ENCODE peak calls at places on chromosomes 13 and 19, in ten cellular contexts. R, M, I, A, J, Y, H, Q, N and O are unnamed samples.
A peak's percentile ranks its signal among the peaks of the same experiment; 100 is the strongest.

GRCh38 chr13:65468628-65469027 is 1761.5 kb downstream of the PCDH9 start:
- DNase-seq in R (no peak), M (no peak), I (no peak), A (peak; percentile 46), J (no peak), Y (no peak), H (no peak), Q (peak; percentile 1), N (no peak), O (no peak)

GRCh38 chr13:65855276-65855675 is 1374.9 kb downstream of the PCDH9 start:
- DNase-seq in R (no peak), M (no peak), I (no peak), A (peak; percentile 41), J (no peak), Y (no peak), H (no peak), Q (no peak), N (no peak), O (no peak)

GRCh38 chr19:23391239-23391638 is 4.0 kb downstream of the ZNF91 start:
- DNase-seq in R (no peak), M (no peak), I (no peak), A (no peak), J (no peak), Y (no peak), H (no peak), Q (no peak), N (no peak), O (no peak)

GRCh38 chr13:65414187-65414586 is 1815.9 kb downstream of the PCDH9 start:
- DNase-seq in R (no peak), M (no peak), I (no peak), A (no peak), J (no peak), Y (no peak), H (no peak), Q (no peak), N (no peak), O (no peak)

GRCh38 chr19:10352764-10353671 is 13.6 kb upstream of the ICAM3 start:
- DNase-seq in R (no peak), M (peak; percentile 17), I (no peak), A (no peak), J (peak; percentile 95), Y (no peak), H (no peak), Q (no peak), N (no peak), O (no peak)

GRCh38 chr13:21846605-21847004 is 175.7 kb downstream of the FGF9 start:
- DNase-seq in R (no peak), M (no peak), I (no peak), A (no peak), J (no peak), Y (no peak), H (no peak), Q (no peak), N (no peak), O (no peak)

GRCh38 chr19:7257148-7258041 is 36.8 kb downstream of the INSR start:
- DNase-seq in R (peak; percentile 84), M (peak; percentile 88), I (no peak), A (peak; percentile 67), J (no peak), Y (peak; percentile 24), H (peak; percentile 32), Q (no peak), N (no peak), O (no peak)

GRCh38 chr13:25249001-25249543 is 38.2 kb downstream of the MTMR6 start:
- DNase-seq in R (no peak), M (no peak), I (no peak), A (peak; percentile 43), J (peak; percentile 53), Y (no peak), H (no peak), Q (peak; percentile 53), N (no peak), O (peak; percentile 56)

GRCh38 chr13:112771877-112772538 is 82.2 kb downstream of the ATP11A start:
- DNase-seq in R (no peak), M (peak; percentile 66), I (peak; percentile 63), A (no peak), J (no peak), Y (no peak), H (no peak), Q (no peak), N (no peak), O (no peak)

GRCh38 chr13:110209950-110210603 is 96.9 kb downstream of the COL4A1 start:
- DNase-seq in R (peak; percentile 81), M (no peak), I (no peak), A (no peak), J (no peak), Y (no peak), H (no peak), Q (no peak), N (no peak), O (no peak)

GRCh38 chr19:46985532-46986415 is 33.9 kb upstream of the NPAS1 start:
- DNase-seq in R (no peak), M (no peak), I (no peak), A (no peak), J (no peak), Y (no peak), H (no peak), Q (no peak), N (no peak), O (no peak)

GRCh38 chr13:98570929-98571372 is 6.0 kb downstream of the STK24 start:
- DNase-seq in R (peak; percentile 98), M (peak; percentile 10), I (no peak), A (no peak), J (no peak), Y (peak; percentile 61), H (peak; percentile 55), Q (no peak), N (peak; percentile 66), O (no peak)

GRCh38 chr13:25203256-25203794 is 31.2 kb upstream of the AMER2 start:
- DNase-seq in R (no peak), M (no peak), I (no peak), A (no peak), J (no peak), Y (no peak), H (no peak), Q (no peak), N (no peak), O (no peak)

GRCh38 chr13:40402931-40403412 is 263.5 kb downstream of the FOXO1 start:
- DNase-seq in R (peak; percentile 71), M (no peak), I (no peak), A (peak; percentile 49), J (no peak), Y (no peak), H (no peak), Q (no peak), N (no peak), O (no peak)

GRCh38 chr19:723714-724113 is 15.0 kb downstream of the PALM start:
- DNase-seq in R (no peak), M (no peak), I (no peak), A (no peak), J (no peak), Y (no peak), H (no peak), Q (no peak), N (no peak), O (no peak)

GRCh38 chr19:28012361-28012760 is 1200.6 kb downstream of the UQCRFS1 start:
- DNase-seq in R (no peak), M (no peak), I (no peak), A (no peak), J (peak; percentile 53), Y (no peak), H (no peak), Q (no peak), N (no peak), O (no peak)
- TF ChIP-seq CTCF in R (no peak), M (no peak), I (no peak), A (no peak), J (peak; percentile 65), Y (no peak), H (no peak), Q (no peak), N (no peak), O (no peak)

GRCh38 chr13:81318231-81319019 is 977.5 kb upstream of the SPRY2 start:
- DNase-seq in R (no peak), M (no peak), I (no peak), A (no peak), J (no peak), Y (no peak), H (no peak), Q (no peak), N (no peak), O (no peak)
- H3K4me3 ChIP-seq in R (no peak overlapping the region), M (no peak overlapping the region), I (no peak overlapping the region), A (no peak overlapping the region), J (no peak overlapping the region), Y (no peak overlapping the region), H (no peak overlapping the region), Q (no peak overlapping the region), N (no peak overlapping the region), O (no peak overlapping the region)

GRCh38 chr13:28380319-28380718 is 114.6 kb downstream of the FLT1 start:
- DNase-seq in R (no peak), M (no peak), I (no peak), A (no peak), J (no peak), Y (no peak), H (no peak), Q (no peak), N (no peak), O (no peak)

GRCh38 chr13:28375250-28375930 is 119.5 kb downstream of the FLT1 start:
- DNase-seq in R (no peak), M (no peak), I (no peak), A (no peak), J (no peak), Y (no peak), H (no peak), Q (no peak), N (no peak), O (no peak)

GRCh38 chr13:28373803-28374202 is 121.1 kb downstream of the FLT1 start:
- DNase-seq in R (no peak), M (no peak), I (no peak), A (no peak), J (no peak), Y (no peak), H (no peak), Q (no peak), N (no peak), O (no peak)

GRCh38 chr13:28379371-28380083 is 115.4 kb downstream of the FLT1 start:
- DNase-seq in R (no peak), M (no peak), I (no peak), A (no peak), J (no peak), Y (no peak), H (no peak), Q (no peak), N (no peak), O (no peak)

DNA sequence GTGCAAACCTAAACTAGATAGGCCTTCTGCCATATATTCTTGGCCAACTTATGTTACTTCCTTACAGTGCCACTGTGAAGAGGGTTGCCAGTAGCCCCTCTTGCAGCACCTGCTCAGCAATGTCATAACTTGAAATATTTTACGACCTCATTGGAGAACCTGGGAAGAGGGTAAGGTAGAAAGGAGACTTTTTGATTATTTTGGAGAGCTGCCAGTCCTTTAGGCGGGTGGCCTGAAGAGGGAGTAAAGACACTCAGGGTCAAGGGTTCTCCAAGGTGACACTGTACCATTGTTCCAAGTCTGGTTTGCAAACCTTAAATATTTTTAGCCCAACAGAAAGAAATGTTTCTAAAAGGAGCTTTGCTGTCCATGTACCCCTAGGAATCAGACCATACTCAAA is 118.3 kb downstream of the FLT1 start:
- DNase-seq in R (no peak), M (no peak), I (no peak), A (no peak), J (no peak), Y (no peak), H (no peak), Q (no peak), N (no peak), O (no peak)
- TF ChIP-seq CTCF in R (no peak), M (no peak), I (no peak), A (no peak), J (no peak), Y (no peak), H (no peak), Q (no peak), N (no peak), O (no peak)

GRCh38 chr13:61414136-61414535 is 1.5 kb downstream of the PCDH20 start:
- DNase-seq in R (no peak), M (no peak), I (no peak), A (no peak), J (peak; percentile 31), Y (no peak), H (no peak), Q (no peak), N (no peak), O (no peak)
- H3K4me3 ChIP-seq in R (no peak overlapping the region), M (no peak overlapping the region), I (peak overlapping the region; percentile 51), A (no peak overlapping the region), J (peak overlapping the region; percentile 56), Y (peak overlapping the region; percentile 12), H (peak overlapping the region; percentile 30), Q (no peak overlapping the region), N (no peak overlapping the region), O (peak overlapping the region; percentile 52)